ENCODE peak calls at places on chromosome 17, in eight cellular contexts. G is Caco-2, L is Calu3, F is IMR-90, Z is HFFc6, Y is HFF-Myc, M is thoracic aorta, J is AG09319. B is an unnamed sample.

GRCh38 chr17:5254903-5255521 is 20.4 kb upstream of the SCIMP start:
- DNase-seq in Z (no peak), L (no peak), G (no peak), Y (no peak), F (no peak), J (no peak), M (no peak), B (no peak)

GRCh38 chr17:28878158-28878910 is 19.2 kb downstream of the FLOT2 start:
- DNase-seq in L (no peak), F (no peak), J (no peak), Z (no peak), M (no peak), Y (no peak), G (no peak), B (no peak)

GRCh38 chr17:33776903-33777302 is 478.2 kb upstream of the CCL2 start:
- DNase-seq in L (no peak), Z (no peak), M (no peak), Y (no peak), J (no peak), G (no peak), F (no peak), B (no peak)

GRCh38 chr17:74037320-74037719 is 166.2 kb upstream of the RPL38 start:
- DNase-seq in F (no peak), G (no peak), L (no peak), Y (no peak), J (no peak), M (no peak), Z (no peak), B (no peak)

GRCh38 chr17:6534846-6535514 is 21.4 kb downstream of the PITPNM3 start:
- DNase-seq in L (no peak), G (no peak), M (no peak), Y (no peak), J (no peak), F (no peak), Z (no peak), B (no peak)

GRCh38 chr17:27747462-27748359 is 52.6 kb downstream of the NOS2 start:
- DNase-seq in G (peak; percentile 81), F (no peak), L (no peak), J (no peak), M (no peak), Y (no peak), Z (no peak), B (no peak)

GRCh38 chr17:10041916-10042588 is 137.0 kb upstream of the RCVRN start:
- DNase-seq in L (no peak), Z (no peak), J (no peak), Y (no peak), M (no peak), G (no peak), F (no peak), B (no peak)

GRCh38 chr17:76550712-76551615 is 11.1 kb downstream of the PRCD start:
- DNase-seq in G (no peak), M (no peak), F (peak; percentile 54), L (no peak), J (no peak), Y (no peak), Z (no peak), B (no peak)

GRCh38 chr17:27244481-27245223 is 49.3 kb upstream of the WSB1 start:
- DNase-seq in Z (peak; percentile 81), J (peak; percentile 88), Y (peak; percentile 33), M (peak; percentile 48), L (peak; percentile 48), F (peak; percentile 96), G (no peak), B (peak; percentile 92)

GRCh38 chr17:51372345-51373004 is 112.1 kb downstream of the UTP18 start:
- DNase-seq in Y (no peak), Z (peak; percentile 63), L (peak; percentile 69), F (peak; percentile 73), G (peak; percentile 82), M (no peak), J (no peak), B (peak; percentile 13)

GRCh38 chr17:73349138-73349537 is 37.3 kb upstream of the CDC42EP4 start:
- DNase-seq in Y (no peak), J (no peak), Z (no peak), L (no peak), M (no peak), F (no peak), G (no peak), B (no peak)

GRCh38 chr17:8185580-8186445 is 4.2 kb downstream of the BORCS6 start:
- DNase-seq in J (no peak), M (no peak), Z (peak; percentile 56), L (peak; percentile 86), G (peak; percentile 71), F (peak; percentile 57), Y (no peak), B (no peak)

GRCh38 chr17:58667934-58668597 is 23.8 kb downstream of the TEX14 start:
- DNase-seq in J (no peak), Y (no peak), F (peak; percentile 49), M (no peak), Z (peak; percentile 15), L (no peak), G (no peak), B (no peak)

GRCh38 chr17:8711291-8711690 is 33.3 kb downstream of the CCDC42 start:
- DNase-seq in M (no peak), Z (no peak), G (no peak), J (no peak), L (no peak), F (no peak), Y (no peak), B (no peak)

GRCh38 chr17:57648720-57649119 is 96.4 kb downstream of the CCDC182 start:
- DNase-seq in Y (no peak), L (no peak), Z (no peak), J (no peak), F (no peak), G (no peak), M (no peak), B (no peak)

GRCh38 chr17:29032798-29033197 is 10.1 kb upstream of the PIPOX start:
- DNase-seq in J (no peak), Y (no peak), L (no peak), G (no peak), M (no peak), Z (no peak), F (no peak), B (no peak)

GRCh38 chr17:73718362-73718761 is 74.1 kb upstream of the SDK2 start:
- DNase-seq in Y (no peak), J (no peak), F (no peak), Z (no peak), L (no peak), G (no peak), M (no peak), B (no peak)

GRCh38 chr17:1907818-1908698 is 78.3 kb downstream of the RPA1 start:
- DNase-seq in Y (no peak), G (no peak), M (no peak), Z (no peak), L (no peak), F (peak; percentile 21), J (no peak), B (no peak)

DNA sequence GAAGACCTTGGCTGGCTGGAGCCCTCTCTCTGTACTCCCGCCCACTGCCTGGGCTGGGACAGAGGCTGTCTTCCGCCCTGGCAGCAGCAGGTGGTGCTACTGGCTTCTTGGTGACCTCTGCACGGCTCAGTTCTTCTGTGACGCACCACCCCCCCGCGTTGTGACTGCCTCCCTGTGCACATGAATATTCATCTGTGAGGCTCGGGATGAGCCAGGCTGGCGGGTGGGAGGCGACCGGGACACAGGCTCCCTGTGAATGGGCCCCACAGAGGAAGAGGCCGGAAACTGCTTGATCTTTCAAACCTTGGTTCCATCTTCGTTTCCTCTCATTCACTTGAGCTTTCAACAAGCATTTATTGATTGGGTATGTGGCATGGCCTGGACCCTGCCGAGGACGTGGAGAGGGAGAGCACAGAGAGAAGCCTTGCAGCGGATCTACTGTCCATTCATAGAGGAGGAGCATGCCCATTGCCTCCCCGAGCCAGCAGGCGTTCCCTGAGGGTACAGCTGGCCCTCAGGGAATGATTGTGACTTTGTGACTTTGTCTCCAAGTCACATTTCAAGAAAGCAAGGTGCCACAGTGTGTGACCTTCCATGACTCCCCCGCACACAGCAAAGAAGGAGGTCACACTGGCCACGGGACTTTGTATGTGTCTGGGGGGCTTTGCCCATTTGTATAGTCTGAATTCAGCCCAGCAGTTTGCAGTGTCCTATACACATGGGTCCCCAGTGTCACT is 45.0 kb downstream of the B9D1 start:
- DNase-seq in Z (no peak), F (peak; percentile 80), M (no peak), Y (no peak), L (no peak), J (peak; percentile 11), G (no peak), B (no peak)
- TF ChIP-seq CTCF in Z (peak; percentile 32), F (peak; percentile 47), M (no peak), Y (peak; percentile 11), L (no peak), J (peak; percentile 8), G (peak; percentile 51), B (no peak)

GRCh38 chr17:44326867-44327444 is 2.3 kb upstream of the SLC25A39 start:
- DNase-seq in Y (peak; percentile 91), L (peak; percentile 99), G (peak; percentile 98), J (peak; percentile 93), Z (peak; percentile 96), M (peak; percentile 89), F (peak; percentile 97), B (peak; percentile 91)
- TF ChIP-seq CTCF in Y (no peak), L (no peak), G (no peak), J (no peak), Z (no peak), M (no peak), F (no peak), B (no peak)

DNA sequence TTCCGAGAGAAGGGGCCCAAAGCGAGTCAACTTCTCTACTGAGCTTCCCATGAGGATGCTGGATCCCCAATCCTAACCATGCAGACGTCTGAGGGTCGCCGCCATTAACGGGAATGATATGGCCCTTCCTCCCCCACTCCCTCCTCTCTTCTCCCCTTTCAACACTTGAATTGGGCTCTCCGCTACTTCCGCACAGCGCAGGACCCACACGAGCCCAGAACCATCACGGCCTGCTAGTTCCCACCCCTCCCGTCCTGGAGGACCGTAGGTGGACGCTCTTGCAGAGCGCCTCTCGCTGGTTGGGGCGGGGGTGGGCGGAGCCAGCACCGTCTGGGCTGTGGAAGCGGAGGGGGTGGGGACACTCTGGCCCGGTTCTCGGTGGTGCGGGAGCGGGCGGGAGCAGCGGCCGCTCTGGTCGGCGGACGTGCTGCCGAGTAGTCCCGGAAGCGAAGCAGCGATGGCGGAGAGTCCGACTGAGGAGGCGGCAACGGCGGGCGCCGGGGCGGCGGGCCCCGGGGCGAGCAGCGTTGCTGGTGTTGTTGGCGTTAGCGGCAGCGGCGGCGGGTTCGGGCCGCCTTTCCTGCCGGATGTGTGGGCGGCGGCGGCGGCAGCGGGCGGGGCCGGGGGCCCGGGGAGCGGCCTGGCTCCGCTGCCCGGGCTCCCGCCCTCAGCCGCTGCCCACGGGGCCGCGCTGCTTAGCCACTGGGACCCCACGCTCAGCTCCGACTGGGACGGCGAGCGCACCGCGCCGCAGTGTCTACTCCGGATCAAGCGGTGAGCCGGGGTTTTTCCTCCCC is at the start of gene UBE2Z:
- DNase-seq in J (peak; percentile 93), G (peak; percentile 99), L (peak; percentile 96), Z (peak; percentile 87), M (peak; percentile 74), Y (peak; percentile 82), F (peak; percentile 95), B (peak; percentile 78)
- TF ChIP-seq CTCF in J (peak; percentile 12), G (peak; percentile 68), L (no peak), Z (peak; percentile 46), M (peak; percentile 7), Y (no peak), F (peak; percentile 19), B (no peak)

DNA sequence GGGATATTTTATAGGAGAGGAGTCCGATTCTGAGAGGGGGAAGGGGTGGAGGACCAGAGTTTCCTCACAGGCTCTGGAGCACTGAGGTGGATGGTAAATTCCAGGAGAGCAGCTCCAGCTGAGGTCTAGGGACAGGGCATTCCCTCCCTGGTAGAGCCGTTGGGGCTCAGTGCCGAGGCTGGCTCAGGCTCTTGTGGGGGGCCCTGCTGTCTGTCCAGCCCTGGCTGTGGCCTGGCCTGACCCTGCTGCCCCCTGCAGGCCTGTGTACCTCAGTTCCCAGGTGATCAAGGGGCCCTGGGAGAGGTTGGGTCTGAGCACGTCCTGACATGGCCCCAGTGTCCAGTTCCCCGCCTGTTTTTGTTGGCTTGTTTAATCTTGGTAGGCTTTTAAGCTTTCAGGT is 16.8 kb downstream of the ZNF750 start:
- DNase-seq in F (no peak), L (no peak), M (no peak), Z (no peak), J (no peak), G (no peak), Y (no peak), B (no peak)
- TF ChIP-seq CTCF in F (no peak), L (no peak), M (no peak), Z (peak; percentile 52), J (peak; percentile 7), G (peak; percentile 38), Y (peak; percentile 19), B (peak; percentile 13)